ENCODE peak calls at places on chromosomes 13 and 19, in nine cellular contexts. J, P, L, Y, R, U, F, X and I are unnamed samples.

GRCh38 chr19:11257827-11258380 is 4.4 kb downstream of the DOCK6 start:
- DNase-seq in R (no peak), Y (no peak), F (no peak), U (no peak), X (no peak), P (no peak), J (no peak), L (no peak), I (no peak)

GRCh38 chr19:16429066-16429758 is 42.6 kb downstream of the EPS15L1 start:
- DNase-seq in X (no peak), R (no peak), Y (no peak), J (no peak), F (no peak), P (no peak), L (peak), U (no peak), I (no peak)

GRCh38 chr13:108993346-108993745 is 363.9 kb downstream of the MYO16 start:
- DNase-seq in R (no peak), Y (no peak), J (no peak), U (no peak), P (no peak), L (no peak), F (no peak), X (peak), I (no peak)

GRCh38 chr19:55253842-55254624 is 4.8 kb downstream of the PPP6R1 start:
- DNase-seq in F (no peak), U (no peak), P (no peak), Y (peak), R (peak), J (no peak), X (no peak), L (no peak), I (peak)

GRCh38 chr19:719636-720377 is 11.1 kb downstream of the PALM start:
- DNase-seq in L (no peak), F (no peak), R (no peak), Y (no peak), X (no peak), P (no peak), J (no peak), U (no peak), I (no peak)

GRCh38 chr13:100528353-100528752 is 60.2 kb downstream of the GGACT start:
- DNase-seq in U (no peak), J (no peak), Y (no peak), R (no peak), X (no peak), F (no peak), L (no peak), P (no peak), I (no peak)

GRCh38 chr13:73158851-73159250 is 100.0 kb downstream of the KLF5 start:
- DNase-seq in X (peak), P (peak), F (no peak), J (no peak), U (no peak), L (no peak), R (no peak), Y (no peak), I (no peak)

GRCh38 chr19:52115526-52116053 is 20.0 kb upstream of the ZNF841 start:
- DNase-seq in J (no peak), Y (no peak), F (no peak), U (no peak), R (no peak), L (no peak), P (no peak), X (no peak), I (no peak)

GRCh38 chr13:36709136-36709895 is 35.5 kb downstream of the SERTM1 start:
- DNase-seq in R (no peak), U (no peak), L (no peak), P (no peak), Y (no peak), J (no peak), X (no peak), F (no peak), I (no peak)